ENCODE peak calls at places on chromosomes 7 and 10, in four cellular contexts. H, Z, T and W are unnamed samples.

GRCh38 chr7:8228766-8229674 is 32.9 kb downstream of the ICA1 start:
- DNase-seq in H (no peak), T (no peak), Z (no peak), W (no peak)

GRCh38 chr10:48476279-48476982 is 128.4 kb downstream of the ARHGAP22 start:
- DNase-seq in Z (no peak), T (no peak), H (no peak), W (no peak)

GRCh38 chr10:30897045-30897444 is 134.6 kb downstream of the ZNF438 start:
- DNase-seq in T (no peak), H (no peak), Z (no peak), W (no peak)

GRCh38 chr10:49388161-49388560 is 7.7 kb downstream of the DRGX start:
- DNase-seq in T (no peak), Z (no peak), H (no peak), W (no peak)

GRCh38 chr10:111109506-111110242 is 32.8 kb downstream of the ADRA2A start:
- DNase-seq in T (no peak), H (no peak), Z (no peak), W (no peak)

GRCh38 chr7:142855756-142856564 is 1.1 kb downstream of the EPHB6 start:
- DNase-seq in Z (no peak), H (no peak), T (no peak), W (no peak)

GRCh38 chr7:27459021-27459728 is 203.5 kb downstream of the HIBADH start:
- DNase-seq in H (no peak), Z (no peak), T (no peak), W (no peak)

GRCh38 chr7:9028012-9028411 is 594.6 kb downstream of the NXPH1 start:
- DNase-seq in Z (no peak), H (no peak), T (no peak), W (no peak)

GRCh38 chr10:125010362-125010761 is 68.4 kb downstream of the ZRANB1 start:
- DNase-seq in T (no peak), H (no peak), Z (no peak), W (no peak)

GRCh38 chr10:32095116-32095733 is 39.0 kb upstream of the KIF5B start:
- DNase-seq in Z (no peak), H (no peak), T (no peak), W (no peak)

GRCh38 chr7:50552139-50552538 is 13.1 kb downstream of the DDC start:
- DNase-seq in H (no peak), T (no peak), Z (no peak), W (no peak)

GRCh38 chr10:55631071-55631654 is 729.9 kb downstream of the ZWINT start:
- DNase-seq in H (peak; percentile 21), Z (peak; percentile 38), T (peak; percentile 64), W (no peak)

GRCh38 chr10:137031-137430 is 1.8 kb downstream of the ZMYND11 start:
- DNase-seq in H (no peak), Z (peak; percentile 67), T (no peak), W (no peak)

GRCh38 chr10:2714597-2714996 is 352.8 kb upstream of the PFKP start:
- DNase-seq in H (no peak), Z (no peak), T (no peak), W (no peak)

GRCh38 chr7:27167170-27167505 is 1.8 kb upstream of the HOXA9 start:
- DNase-seq in Z (no peak), H (no peak), T (no peak), W (no peak)

GRCh38 chr10:31490858-31491504 is 172.0 kb downstream of the ZEB1 start:
- DNase-seq in H (no peak), Z (no peak), T (no peak), W (no peak)

GRCh38 chr7:17618652-17618974 is 320.2 kb downstream of the AHR start:
- DNase-seq in T (no peak), H (peak; percentile 14), Z (no peak), W (no peak)

GRCh38 chr7:156459067-156459466 is 181.5 kb upstream of the RNF32 start:
- DNase-seq in H (no peak), Z (no peak), T (no peak), W (no peak)

GRCh38 chr7:48148311-48148710 is 22.9 kb upstream of the ABCA13 start:
- DNase-seq in Z (no peak), H (no peak), T (no peak), W (no peak)

GRCh38 chr10:121830101-121830500 is 97.7 kb downstream of the ATE1 start:
- DNase-seq in H (no peak), Z (no peak), T (no peak), W (no peak)

GRCh38 chr7:101162551-101163280 is 2.7 kb downstream of the VGF start:
- DNase-seq in Z (no peak), H (no peak), T (no peak), W (no peak)